ENCODE peak calls at places on chromosomes 1 and 21, in five cellular contexts. One of them, this sample, is unnamed.

GRCh38 chr1:152906023-152906565 is 2.3 kb upstream of the IVL start:
- DNase-seq in GM13976: no peak
- DNase-seq in foreskin keratinocyte: peak; percentile 100
- DNase-seq in nephron progenitor cell: no peak
- DNase-seq in fibroblast of pulmonary artery: no peak
- DNase-seq in this sample: no peak

GRCh38 chr1:22537441-22538139 is 25.7 kb upstream of the EPHA8 start:
- DNase-seq in GM13976: no peak
- DNase-seq in foreskin keratinocyte: no peak
- DNase-seq in nephron progenitor cell: no peak
- DNase-seq in fibroblast of pulmonary artery: no peak
- DNase-seq in this sample: no peak

GRCh38 chr1:17347769-17348592 is 24.0 kb upstream of the PADI6 start:
- DNase-seq in GM13976: no peak
- DNase-seq in foreskin keratinocyte: peak; percentile 97
- DNase-seq in nephron progenitor cell: no peak
- DNase-seq in fibroblast of pulmonary artery: peak; percentile 52
- DNase-seq in this sample: no peak

GRCh38 chr1:183267646-183268431 is 81.8 kb downstream of the LAMC2 start:
- DNase-seq in GM13976: no peak
- DNase-seq in foreskin keratinocyte: peak; percentile 98
- DNase-seq in nephron progenitor cell: no peak
- DNase-seq in fibroblast of pulmonary artery: peak; percentile 97
- DNase-seq in this sample: no peak

GRCh38 chr1:33014464-33015170 is 22.1 kb downstream of the AK2 start:
- DNase-seq in GM13976: no peak
- DNase-seq in foreskin keratinocyte: no peak
- DNase-seq in nephron progenitor cell: no peak
- DNase-seq in fibroblast of pulmonary artery: no peak
- DNase-seq in this sample: no peak

GRCh38 chr21:41362605-41363369 is 960 bp downstream of the MX2 start:
- DNase-seq in GM13976: no peak
- DNase-seq in foreskin keratinocyte: no peak
- DNase-seq in nephron progenitor cell: no peak
- DNase-seq in fibroblast of pulmonary artery: no peak
- DNase-seq in this sample: no peak

GRCh38 chr1:53372501-53372951 is 44.7 kb upstream of the LRP8 start:
- DNase-seq in GM13976: no peak
- DNase-seq in foreskin keratinocyte: no peak
- DNase-seq in nephron progenitor cell: no peak
- DNase-seq in fibroblast of pulmonary artery: no peak
- DNase-seq in this sample: no peak

GRCh38 chr1:14108356-14109275 is 408.6 kb downstream of the PRDM2 start:
- DNase-seq in GM13976: no peak
- DNase-seq in foreskin keratinocyte: peak; percentile 34
- DNase-seq in nephron progenitor cell: no peak
- DNase-seq in fibroblast of pulmonary artery: no peak
- DNase-seq in this sample: no peak

GRCh38 chr1:47684964-47685762 is 247.3 kb downstream of the FOXD2 start:
- DNase-seq in GM13976: no peak
- DNase-seq in foreskin keratinocyte: no peak
- DNase-seq in nephron progenitor cell: peak; percentile 43
- DNase-seq in fibroblast of pulmonary artery: no peak
- DNase-seq in this sample: no peak

GRCh38 chr1:109619405-109619654 is at the start of gene GNAT2:
- DNase-seq in GM13976: no peak
- DNase-seq in foreskin keratinocyte: no peak
- DNase-seq in nephron progenitor cell: no peak
- DNase-seq in fibroblast of pulmonary artery: no peak
- DNase-seq in this sample: no peak

GRCh38 chr1:154955039-154955717 is 721 bp downstream of the PBXIP1 start:
- DNase-seq in GM13976: peak; percentile 70
- DNase-seq in foreskin keratinocyte: peak; percentile 42
- DNase-seq in nephron progenitor cell: peak; percentile 50
- DNase-seq in fibroblast of pulmonary artery: peak; percentile 88
- DNase-seq in this sample: peak; percentile 58

GRCh38 chr1:87968259-87968955 is 639.7 kb downstream of the LMO4 start:
- DNase-seq in GM13976: no peak
- DNase-seq in foreskin keratinocyte: no peak
- DNase-seq in nephron progenitor cell: peak; percentile 31
- DNase-seq in fibroblast of pulmonary artery: peak; percentile 89
- DNase-seq in this sample: no peak

GRCh38 chr1:201568859-201569294 is 29.9 kb downstream of the NAV1 start:
- DNase-seq in GM13976: no peak
- DNase-seq in foreskin keratinocyte: no peak
- DNase-seq in nephron progenitor cell: no peak
- DNase-seq in fibroblast of pulmonary artery: no peak
- DNase-seq in this sample: no peak

GRCh38 chr21:45167796-45168222 is 93.4 kb downstream of the ADARB1 start:
- DNase-seq in GM13976: no peak
- DNase-seq in foreskin keratinocyte: peak; percentile 10
- DNase-seq in nephron progenitor cell: no peak
- DNase-seq in fibroblast of pulmonary artery: peak; percentile 78
- DNase-seq in this sample: no peak

GRCh38 chr1:36170643-36171412 is 14.9 kb downstream of the MAP7D1 start:
- DNase-seq in GM13976: no peak
- DNase-seq in foreskin keratinocyte: no peak
- DNase-seq in nephron progenitor cell: no peak
- DNase-seq in fibroblast of pulmonary artery: no peak
- DNase-seq in this sample: no peak

GRCh38 chr21:14736162-14736561 is 190.0 kb upstream of the SAMSN1 start:
- DNase-seq in GM13976: peak; percentile 6
- DNase-seq in foreskin keratinocyte: no peak
- DNase-seq in nephron progenitor cell: no peak
- DNase-seq in fibroblast of pulmonary artery: no peak
- DNase-seq in this sample: peak; percentile 43

GRCh38 chr1:16038620-16038912 is 5.0 kb upstream of the CLCNKB start:
- DNase-seq in GM13976: no peak
- DNase-seq in foreskin keratinocyte: no peak
- DNase-seq in nephron progenitor cell: no peak
- DNase-seq in fibroblast of pulmonary artery: no peak
- DNase-seq in this sample: no peak

GRCh38 chr1:71046891-71047634 is 553 bp downstream of the PTGER3 start:
- DNase-seq in GM13976: peak; percentile 32
- DNase-seq in foreskin keratinocyte: no peak
- DNase-seq in nephron progenitor cell: no peak
- DNase-seq in fibroblast of pulmonary artery: no peak
- DNase-seq in this sample: peak; percentile 14

GRCh38 chr1:53025034-53025777 is 36.8 kb upstream of the PODN start:
- DNase-seq in GM13976: no peak
- DNase-seq in foreskin keratinocyte: no peak
- DNase-seq in nephron progenitor cell: peak; percentile 39
- DNase-seq in fibroblast of pulmonary artery: peak; percentile 81
- DNase-seq in this sample: no peak

GRCh38 chr1:105442901-105443300 is 1613.6 kb upstream of the PRMT6 start:
- DNase-seq in GM13976: no peak
- DNase-seq in foreskin keratinocyte: no peak
- DNase-seq in nephron progenitor cell: no peak
- DNase-seq in fibroblast of pulmonary artery: peak; percentile 1
- DNase-seq in this sample: no peak

GRCh38 chr1:174408142-174408541 is 39.6 kb upstream of the GPR52 start:
- DNase-seq in GM13976: no peak
- DNase-seq in foreskin keratinocyte: no peak
- DNase-seq in nephron progenitor cell: no peak
- DNase-seq in fibroblast of pulmonary artery: no peak
- DNase-seq in this sample: no peak

GRCh38 chr1:181798191-181798926 is 263.2 kb downstream of the ZNF648 start:
- DNase-seq in GM13976: peak; percentile 15
- DNase-seq in foreskin keratinocyte: no peak
- DNase-seq in nephron progenitor cell: no peak
- DNase-seq in fibroblast of pulmonary artery: no peak
- DNase-seq in this sample: no peak

GRCh38 chr1:54227836-54228435 is 28.0 kb downstream of the MRPL37 start:
- DNase-seq in GM13976: peak; percentile 23
- DNase-seq in foreskin keratinocyte: no peak
- DNase-seq in nephron progenitor cell: no peak
- DNase-seq in fibroblast of pulmonary artery: no peak
- DNase-seq in this sample: no peak

GRCh38 chr1:220487297-220487820 is 40.6 kb upstream of the MARK1 start:
- DNase-seq in GM13976: no peak
- DNase-seq in foreskin keratinocyte: peak; percentile 84
- DNase-seq in nephron progenitor cell: peak; percentile 53
- DNase-seq in fibroblast of pulmonary artery: peak; percentile 61
- DNase-seq in this sample: no peak

GRCh38 chr1:156492013-156492590 is 8.5 kb downstream of the MEF2D start:
- DNase-seq in GM13976: no peak
- DNase-seq in foreskin keratinocyte: no peak
- DNase-seq in nephron progenitor cell: no peak
- DNase-seq in fibroblast of pulmonary artery: no peak
- DNase-seq in this sample: no peak

GRCh38 chr1:36354486-36354885 is 31.0 kb upstream of the EVA1B start:
- DNase-seq in GM13976: no peak
- DNase-seq in foreskin keratinocyte: no peak
- DNase-seq in nephron progenitor cell: no peak
- DNase-seq in fibroblast of pulmonary artery: no peak
- DNase-seq in this sample: no peak

GRCh38 chr1:69401894-69402293 is 165.8 kb upstream of the LRRC7 start:
- DNase-seq in GM13976: no peak
- DNase-seq in foreskin keratinocyte: peak; percentile 37
- DNase-seq in nephron progenitor cell: no peak
- DNase-seq in fibroblast of pulmonary artery: no peak
- DNase-seq in this sample: no peak

GRCh38 chr1:171740356-171740863 is 1.5 kb downstream of the VAMP4 start:
- DNase-seq in GM13976: no peak
- DNase-seq in foreskin keratinocyte: no peak
- DNase-seq in nephron progenitor cell: no peak
- DNase-seq in fibroblast of pulmonary artery: no peak
- DNase-seq in this sample: no peak

GRCh38 chr1:93904228-93904627 is 5.0 kb downstream of the GCLM start:
- DNase-seq in GM13976: peak; percentile 23
- DNase-seq in foreskin keratinocyte: no peak
- DNase-seq in nephron progenitor cell: no peak
- DNase-seq in fibroblast of pulmonary artery: no peak
- DNase-seq in this sample: no peak

GRCh38 chr1:172499636-172500141 is 33.3 kb upstream of the SUCO start:
- DNase-seq in GM13976: no peak
- DNase-seq in foreskin keratinocyte: peak; percentile 72
- DNase-seq in nephron progenitor cell: no peak
- DNase-seq in fibroblast of pulmonary artery: no peak
- DNase-seq in this sample: no peak

GRCh38 chr1:76231320-76231719 is 156.8 kb downstream of the ST6GALNAC3 start:
- DNase-seq in GM13976: no peak
- DNase-seq in foreskin keratinocyte: no peak
- DNase-seq in nephron progenitor cell: no peak
- DNase-seq in fibroblast of pulmonary artery: no peak
- DNase-seq in this sample: no peak

GRCh38 chr1:225838793-225839192 is 28.9 kb downstream of the EPHX1 start:
- DNase-seq in GM13976: no peak
- DNase-seq in foreskin keratinocyte: no peak
- DNase-seq in nephron progenitor cell: no peak
- DNase-seq in fibroblast of pulmonary artery: no peak
- DNase-seq in this sample: no peak

GRCh38 chr21:26846036-26846931 is 1.1 kb upstream of the ADAMTS1 start:
- DNase-seq in GM13976: no peak
- DNase-seq in foreskin keratinocyte: peak; percentile 67
- DNase-seq in nephron progenitor cell: peak; percentile 75
- DNase-seq in fibroblast of pulmonary artery: peak; percentile 82
- DNase-seq in this sample: no peak

GRCh38 chr1:18938707-18939070 is 17.8 kb downstream of the IFFO2 start:
- DNase-seq in GM13976: no peak
- DNase-seq in foreskin keratinocyte: no peak
- DNase-seq in nephron progenitor cell: no peak
- DNase-seq in fibroblast of pulmonary artery: no peak
- DNase-seq in this sample: no peak

GRCh38 chr1:239819075-239819474 is 272.6 kb upstream of the FMN2 start:
- DNase-seq in GM13976: no peak
- DNase-seq in foreskin keratinocyte: no peak
- DNase-seq in nephron progenitor cell: no peak
- DNase-seq in fibroblast of pulmonary artery: no peak
- DNase-seq in this sample: no peak
- TF ChIP-seq CTCF in GM13976: no peak
- TF ChIP-seq CTCF in foreskin keratinocyte: no peak
- TF ChIP-seq CTCF in nephron progenitor cell: no peak
- TF ChIP-seq CTCF in fibroblast of pulmonary artery: no peak
- TF ChIP-seq CTCF in this sample: no peak

DNA sequence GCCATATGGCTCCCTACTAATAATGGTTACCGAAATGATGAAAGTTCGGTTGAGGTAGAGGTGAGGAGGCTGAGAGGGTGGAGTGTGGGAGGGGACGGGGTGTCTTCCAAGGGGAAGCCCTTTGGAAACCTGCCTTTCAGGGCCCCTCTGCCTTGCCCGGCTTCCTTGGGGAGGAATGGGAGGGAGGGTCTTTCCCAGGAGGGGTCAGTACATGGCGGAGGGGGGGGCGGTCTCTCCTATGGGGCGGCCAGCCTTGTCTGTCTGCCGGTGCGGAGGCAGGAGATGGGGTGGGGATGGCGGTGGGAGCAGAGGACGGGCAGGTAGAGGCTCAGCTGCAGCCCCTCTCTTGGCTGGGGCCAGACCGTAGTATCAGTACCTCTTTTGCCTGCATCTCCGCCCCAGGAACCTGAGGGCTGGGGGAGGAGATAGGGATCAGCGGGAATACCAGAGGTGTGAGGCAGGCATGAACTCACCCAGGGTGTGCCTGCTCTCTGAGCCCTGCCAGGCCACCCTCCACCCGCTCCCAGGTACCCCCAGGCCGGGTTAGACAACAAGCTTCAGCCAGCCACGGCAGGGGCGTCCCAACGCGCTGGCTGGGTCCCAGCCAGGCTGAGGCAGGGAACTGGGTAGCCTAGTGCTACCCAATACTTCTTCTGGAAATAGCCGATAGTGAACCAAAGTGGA is 79.4 kb upstream of the POU3F1 start:
- DNase-seq in GM13976: no peak
- DNase-seq in foreskin keratinocyte: peak; percentile 88
- DNase-seq in nephron progenitor cell: no peak
- DNase-seq in fibroblast of pulmonary artery: no peak
- DNase-seq in this sample: no peak
- TF ChIP-seq CTCF in GM13976: no peak
- TF ChIP-seq CTCF in foreskin keratinocyte: no peak
- TF ChIP-seq CTCF in nephron progenitor cell: no peak
- TF ChIP-seq CTCF in fibroblast of pulmonary artery: no peak
- TF ChIP-seq CTCF in this sample: no peak

GRCh38 chr1:45586769-45587168 is 2.9 kb downstream of the NASP start:
- DNase-seq in GM13976: no peak
- DNase-seq in foreskin keratinocyte: no peak
- DNase-seq in nephron progenitor cell: no peak
- DNase-seq in fibroblast of pulmonary artery: no peak
- DNase-seq in this sample: no peak

GRCh38 chr1:45584351-45585109 is 689 bp downstream of the NASP start:
- DNase-seq in GM13976: peak; percentile 92
- DNase-seq in foreskin keratinocyte: peak; percentile 84
- DNase-seq in nephron progenitor cell: peak; percentile 96
- DNase-seq in fibroblast of pulmonary artery: peak; percentile 92
- DNase-seq in this sample: peak; percentile 90

GRCh38 chr1:45585496-45586075 is 1.7 kb downstream of the NASP start:
- DNase-seq in GM13976: no peak
- DNase-seq in foreskin keratinocyte: no peak
- DNase-seq in nephron progenitor cell: no peak
- DNase-seq in fibroblast of pulmonary artery: no peak
- DNase-seq in this sample: no peak

GRCh38 chr1:45583666-45584350 is at the start of gene NASP:
- DNase-seq in GM13976: peak; percentile 88
- DNase-seq in foreskin keratinocyte: no peak
- DNase-seq in nephron progenitor cell: peak; percentile 92
- DNase-seq in fibroblast of pulmonary artery: peak; percentile 80
- DNase-seq in this sample: peak; percentile 91

GRCh38 chr1:45585110-45585426 is 1.2 kb downstream of the NASP start:
- DNase-seq in GM13976: no peak
- DNase-seq in foreskin keratinocyte: no peak
- DNase-seq in nephron progenitor cell: no peak
- DNase-seq in fibroblast of pulmonary artery: no peak
- DNase-seq in this sample: no peak
- TF ChIP-seq CTCF in GM13976: no peak
- TF ChIP-seq CTCF in foreskin keratinocyte: peak; percentile 18
- TF ChIP-seq CTCF in nephron progenitor cell: no peak
- TF ChIP-seq CTCF in fibroblast of pulmonary artery: no peak
- TF ChIP-seq CTCF in this sample: no peak

GRCh38 chr1:112889052-112889451 is 66.9 kb downstream of the SLC16A1 start:
- DNase-seq in GM13976: no peak
- DNase-seq in foreskin keratinocyte: no peak
- DNase-seq in nephron progenitor cell: no peak
- DNase-seq in fibroblast of pulmonary artery: no peak
- DNase-seq in this sample: no peak
- TF ChIP-seq CTCF in GM13976: no peak
- TF ChIP-seq CTCF in foreskin keratinocyte: no peak
- TF ChIP-seq CTCF in nephron progenitor cell: no peak
- TF ChIP-seq CTCF in fibroblast of pulmonary artery: no peak
- TF ChIP-seq CTCF in this sample: no peak